ENCODE peak calls at places on chromosomes 3 and 15, in four cellular contexts. One of them, this sample, is unnamed.

GRCh38 chr15:76860201-76860600 is 44.9 kb downstream of the SCAPER start:
- DNase-seq in DND-41: no peak
- DNase-seq in glutamatergic neuron: no peak
- DNase-seq in WTC11: no peak
- DNase-seq in this sample: no peak

GRCh38 chr15:29740692-29741311 is 81.5 kb downstream of the TJP1 start:
- DNase-seq in DND-41: no peak
- DNase-seq in glutamatergic neuron: no peak
- DNase-seq in WTC11: no peak
- DNase-seq in this sample: no peak

GRCh38 chr3:138362536-138362935 is 14.2 kb downstream of the MRAS start:
- DNase-seq in WTC11: no peak
- DNase-seq in glutamatergic neuron: no peak
- DNase-seq in DND-41: no peak
- DNase-seq in this sample: no peak

GRCh38 chr15:24955549-24955929 is 752 bp downstream of the SNRPN start:
- DNase-seq in WTC11: no peak
- DNase-seq in glutamatergic neuron: no peak
- DNase-seq in DND-41: peak
- DNase-seq in this sample: no peak

GRCh38 chr3:143330316-143330868 is 210.8 kb downstream of the CHST2 start:
- DNase-seq in DND-41: no peak
- DNase-seq in WTC11: no peak
- DNase-seq in glutamatergic neuron: no peak
- DNase-seq in this sample: no peak

GRCh38 chr3:127858477-127858876 is 36.2 kb upstream of the MGLL start:
- DNase-seq in glutamatergic neuron: no peak
- DNase-seq in WTC11: no peak
- DNase-seq in DND-41: no peak
- DNase-seq in this sample: no peak

GRCh38 chr3:48662753-48663488 is at the start of gene CELSR3:
- DNase-seq in glutamatergic neuron: peak
- DNase-seq in DND-41: no peak
- DNase-seq in WTC11: peak
- DNase-seq in this sample: peak

GRCh38 chr15:39204031-39204430 is 376.8 kb upstream of the THBS1 start:
- DNase-seq in DND-41: no peak
- DNase-seq in WTC11: no peak
- DNase-seq in glutamatergic neuron: no peak
- DNase-seq in this sample: no peak

GRCh38 chr15:57444877-57445513 is 68.7 kb downstream of the CGNL1 start:
- DNase-seq in WTC11: no peak
- DNase-seq in glutamatergic neuron: no peak
- DNase-seq in DND-41: no peak
- DNase-seq in this sample: no peak

GRCh38 chr3:51974963-51975856 is at the start of gene ABHD14A:
- DNase-seq in DND-41: peak
- DNase-seq in WTC11: peak
- DNase-seq in glutamatergic neuron: peak
- DNase-seq in this sample: peak

GRCh38 chr3:117268318-117268717 is 558.7 kb downstream of the TUSC7 start:
- DNase-seq in glutamatergic neuron: no peak
- DNase-seq in WTC11: no peak
- DNase-seq in DND-41: no peak
- DNase-seq in this sample: no peak

GRCh38 chr15:80921736-80922135 is 67.9 kb downstream of the MESD start:
- DNase-seq in glutamatergic neuron: no peak
- DNase-seq in DND-41: no peak
- DNase-seq in WTC11: no peak
- DNase-seq in this sample: no peak

GRCh38 chr15:69410290-69410874 is 3.8 kb upstream of the KIF23 start:
- DNase-seq in glutamatergic neuron: no peak
- DNase-seq in DND-41: peak
- DNase-seq in WTC11: peak
- DNase-seq in this sample: peak

GRCh38 chr15:93485922-93486327 is 396.9 kb upstream of the RGMA start:
- DNase-seq in WTC11: no peak
- DNase-seq in DND-41: no peak
- DNase-seq in glutamatergic neuron: no peak
- DNase-seq in this sample: no peak

GRCh38 chr3:10748040-10748439 is 68.0 kb upstream of the SLC6A11 start:
- DNase-seq in WTC11: no peak
- DNase-seq in glutamatergic neuron: no peak
- DNase-seq in DND-41: no peak
- DNase-seq in this sample: no peak

GRCh38 chr3:175266993-175267960 is 408.1 kb downstream of the NAALADL2 start:
- DNase-seq in WTC11: no peak
- DNase-seq in DND-41: no peak
- DNase-seq in glutamatergic neuron: no peak
- DNase-seq in this sample: no peak

GRCh38 chr3:128971421-128971820 is 22.5 kb downstream of the CFAP92 start:
- DNase-seq in glutamatergic neuron: no peak
- DNase-seq in DND-41: no peak
- DNase-seq in WTC11: no peak
- DNase-seq in this sample: no peak

GRCh38 chr3:136567599-136568188 is 184.5 kb downstream of the STAG1 start:
- DNase-seq in DND-41: no peak
- DNase-seq in WTC11: no peak
- DNase-seq in glutamatergic neuron: no peak
- DNase-seq in this sample: no peak

GRCh38 chr3:133379926-133380325 is 19.9 kb upstream of the BFSP2 start:
- DNase-seq in WTC11: no peak
- DNase-seq in glutamatergic neuron: no peak
- DNase-seq in DND-41: no peak
- DNase-seq in this sample: no peak

GRCh38 chr3:133384331-133385027 is 15.4 kb upstream of the BFSP2 start:
- DNase-seq in WTC11: peak
- DNase-seq in glutamatergic neuron: peak
- DNase-seq in DND-41: peak
- DNase-seq in this sample: peak

GRCh38 chr3:133380481-133381225 is 19.2 kb upstream of the BFSP2 start:
- DNase-seq in DND-41: no peak
- DNase-seq in WTC11: no peak
- DNase-seq in glutamatergic neuron: no peak
- DNase-seq in this sample: no peak

GRCh38 chr3:133383175-133383574 is 16.7 kb upstream of the BFSP2 start:
- DNase-seq in DND-41: no peak
- DNase-seq in glutamatergic neuron: no peak
- DNase-seq in WTC11: no peak
- DNase-seq in this sample: peak

GRCh38 chr3:133381346-133382109 is 18.3 kb upstream of the BFSP2 start:
- DNase-seq in WTC11: no peak
- DNase-seq in DND-41: no peak
- DNase-seq in glutamatergic neuron: no peak
- DNase-seq in this sample: no peak
- TF ChIP-seq CTCF in WTC11: no peak
- TF ChIP-seq CTCF in DND-41: no peak
- TF ChIP-seq CTCF in glutamatergic neuron: no peak
- TF ChIP-seq CTCF in this sample: no peak

GRCh38 chr3:35748144-35748543 is 108.8 kb downstream of the ARPP21 start:
- DNase-seq in DND-41: no peak
- DNase-seq in glutamatergic neuron: no peak
- DNase-seq in WTC11: no peak
- DNase-seq in this sample: no peak
- TF ChIP-seq CTCF in DND-41: no peak
- TF ChIP-seq CTCF in glutamatergic neuron: no peak
- TF ChIP-seq CTCF in WTC11: no peak
- TF ChIP-seq CTCF in this sample: no peak

GRCh38 chr3:13228584-13228983 is 155.4 kb upstream of the IQSEC1 start:
- DNase-seq in glutamatergic neuron: no peak
- DNase-seq in WTC11: no peak
- DNase-seq in DND-41: no peak
- DNase-seq in this sample: no peak

GRCh38 chr3:13233487-13234154 is 160.4 kb upstream of the IQSEC1 start:
- DNase-seq in WTC11: no peak
- DNase-seq in DND-41: no peak
- DNase-seq in glutamatergic neuron: no peak
- DNase-seq in this sample: no peak

GRCh38 chr3:13231781-13232515 is 158.7 kb upstream of the IQSEC1 start:
- DNase-seq in WTC11: no peak
- DNase-seq in glutamatergic neuron: no peak
- DNase-seq in DND-41: no peak
- DNase-seq in this sample: no peak

GRCh38 chr3:13227315-13228165 is 154.3 kb upstream of the IQSEC1 start:
- DNase-seq in DND-41: no peak
- DNase-seq in WTC11: no peak
- DNase-seq in glutamatergic neuron: no peak
- DNase-seq in this sample: no peak

GRCh38 chr3:13229291-13229949 is 156.2 kb upstream of the IQSEC1 start:
- DNase-seq in WTC11: peak
- DNase-seq in DND-41: peak
- DNase-seq in glutamatergic neuron: no peak
- DNase-seq in this sample: peak
- TF ChIP-seq CTCF in WTC11: peak
- TF ChIP-seq CTCF in DND-41: peak
- TF ChIP-seq CTCF in glutamatergic neuron: peak
- TF ChIP-seq CTCF in this sample: no peak

GRCh38 chr3:123586131-123586530 is 1.3 kb upstream of the HACD2 start:
- DNase-seq in glutamatergic neuron: peak
- DNase-seq in WTC11: peak
- DNase-seq in DND-41: peak
- DNase-seq in this sample: peak
- TF ChIP-seq CTCF in glutamatergic neuron: no peak
- TF ChIP-seq CTCF in WTC11: no peak
- TF ChIP-seq CTCF in DND-41: no peak
- TF ChIP-seq CTCF in this sample: no peak

DNA sequence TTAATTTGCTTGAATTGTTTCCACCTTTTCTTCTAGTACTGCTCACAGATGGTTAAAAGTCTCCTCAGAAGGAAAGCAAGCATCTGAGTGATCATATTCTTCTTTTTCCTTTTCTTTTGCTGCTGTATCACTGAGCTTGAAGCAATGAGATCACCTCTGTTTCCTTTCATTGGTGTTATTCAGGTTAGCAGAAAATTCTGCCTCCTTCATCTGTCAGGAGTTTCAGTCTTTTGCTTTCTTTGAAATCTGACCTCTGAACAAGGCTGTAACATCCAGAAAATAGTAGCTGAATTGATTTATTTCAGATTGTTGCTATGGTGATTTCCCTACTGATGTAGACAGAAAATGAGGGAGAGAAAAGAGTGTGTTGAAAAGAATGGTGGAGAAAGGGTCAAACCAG is 343.0 kb downstream of the MFSD1 start:
- DNase-seq in glutamatergic neuron: no peak
- DNase-seq in DND-41: no peak
- DNase-seq in WTC11: no peak
- DNase-seq in this sample: no peak
- TF ChIP-seq CTCF in glutamatergic neuron: no peak
- TF ChIP-seq CTCF in DND-41: no peak
- TF ChIP-seq CTCF in WTC11: no peak
- TF ChIP-seq CTCF in this sample: no peak

GRCh38 chr3:57972421-57973111 is 35.7 kb upstream of the FLNB start:
- DNase-seq in DND-41: peak
- DNase-seq in WTC11: no peak
- DNase-seq in glutamatergic neuron: no peak
- DNase-seq in this sample: peak
- TF ChIP-seq CTCF in DND-41: no peak
- TF ChIP-seq CTCF in WTC11: no peak
- TF ChIP-seq CTCF in glutamatergic neuron: no peak
- TF ChIP-seq CTCF in this sample: no peak

DNA sequence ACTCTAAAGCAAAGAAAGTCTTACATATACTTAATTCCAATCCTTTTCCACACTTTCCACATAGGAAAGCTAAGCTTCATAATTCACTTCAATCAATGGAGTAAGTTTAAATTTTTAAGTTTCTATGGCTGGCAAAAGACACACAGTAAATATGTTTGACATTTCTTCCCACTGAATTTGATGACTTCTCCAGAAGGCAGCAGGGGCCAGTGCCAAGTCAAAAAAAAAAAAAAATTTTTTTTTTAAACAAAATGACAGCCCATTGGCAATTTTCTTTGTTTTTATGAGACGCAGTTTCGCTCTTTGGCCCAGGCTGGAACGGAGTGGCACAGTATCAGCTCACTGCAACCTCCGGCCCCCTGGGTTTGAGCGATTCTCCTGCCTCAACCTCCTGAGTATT is 28.7 kb downstream of the ATP13A3 start:
- DNase-seq in WTC11: no peak
- DNase-seq in glutamatergic neuron: no peak
- DNase-seq in DND-41: no peak
- DNase-seq in this sample: no peak
- TF ChIP-seq CTCF in WTC11: no peak
- TF ChIP-seq CTCF in glutamatergic neuron: no peak
- TF ChIP-seq CTCF in DND-41: no peak
- TF ChIP-seq CTCF in this sample: no peak

DNA sequence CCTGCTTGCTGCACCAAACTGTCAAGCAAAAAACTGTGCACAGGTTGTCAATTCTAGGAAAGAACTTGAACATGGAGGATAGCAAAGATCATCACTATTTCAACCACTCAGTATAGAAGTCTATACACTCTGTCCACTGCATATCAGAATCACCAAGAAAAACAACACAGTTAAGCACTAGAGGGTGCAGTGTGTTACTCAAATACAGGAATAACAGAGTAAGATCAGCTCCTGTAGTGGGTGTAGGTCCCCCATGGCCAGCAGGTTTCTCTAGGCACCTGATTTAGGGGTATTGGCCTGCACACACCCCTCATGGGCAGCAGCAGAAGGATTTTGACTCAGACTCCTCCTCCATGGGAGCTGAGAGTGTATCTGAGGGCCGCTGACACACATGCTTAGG is 464.1 kb downstream of the EPHA6 start:
- DNase-seq in WTC11: no peak
- DNase-seq in DND-41: no peak
- DNase-seq in glutamatergic neuron: no peak
- DNase-seq in this sample: no peak
- TF ChIP-seq CTCF in WTC11: no peak
- TF ChIP-seq CTCF in DND-41: no peak
- TF ChIP-seq CTCF in glutamatergic neuron: no peak
- TF ChIP-seq CTCF in this sample: no peak

DNA sequence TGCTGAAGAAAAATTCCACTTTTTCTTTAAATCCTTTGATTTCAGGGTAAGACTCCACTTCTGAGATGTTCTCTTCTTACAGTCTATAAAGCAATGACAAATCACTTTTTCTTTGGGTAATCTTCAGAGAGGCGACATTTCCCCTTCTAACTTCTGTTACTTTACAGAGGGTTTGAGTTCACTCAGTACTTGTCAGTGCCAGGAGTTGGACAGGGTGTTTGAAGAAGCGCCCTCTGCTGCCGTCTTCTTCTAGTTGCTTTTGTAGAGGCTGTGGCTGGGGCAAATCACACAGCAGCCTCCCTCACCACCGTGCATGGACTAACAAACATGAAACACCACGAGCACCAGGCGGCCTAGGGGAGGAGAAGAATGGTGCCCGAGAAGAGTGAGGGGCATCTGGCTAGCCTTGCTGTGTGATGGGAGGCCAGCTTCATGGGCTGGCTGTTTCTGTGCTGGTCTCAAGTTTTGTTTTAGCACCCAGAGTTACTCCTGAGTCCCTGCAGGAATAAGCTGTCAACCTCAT is at the start of gene CD80:
- DNase-seq in glutamatergic neuron: peak
- DNase-seq in DND-41: peak
- DNase-seq in WTC11: peak
- DNase-seq in this sample: peak
- TF ChIP-seq CTCF in glutamatergic neuron: no peak
- TF ChIP-seq CTCF in DND-41: peak
- TF ChIP-seq CTCF in WTC11: no peak
- TF ChIP-seq CTCF in this sample: peak